ENCODE peak calls at places on chromosomes 7 and 10, in nine cellular contexts. W is colonic mucosa, D is heart left ventricle, S is tibial nerve, C is HFFc6, I is endodermal cell, N is cardiac muscle cell, Y is left lung, R is right atrium auricular region. Q is an unnamed sample.

GRCh38 chr10:124350806-124351205 is 67.9 kb downstream of the OAT start:
- DNase-seq in C (no peak), D (no peak), Y (no peak), R (no peak), I (peak), S (no peak), N (no peak), W (no peak), Q (no peak)

GRCh38 chr10:133336131-133337078 is at the start of gene CALY:
- DNase-seq in W (no peak), N (no peak), Y (peak), D (peak), I (peak), S (no peak), C (no peak), R (no peak), Q (peak)

GRCh38 chr7:79403879-79404278 is 49.6 kb downstream of the MAGI2 start:
- DNase-seq in C (no peak), S (no peak), D (no peak), I (no peak), Y (no peak), W (no peak), R (no peak), N (no peak), Q (no peak)

GRCh38 chr7:129748710-129749109 is 137.2 kb downstream of the NRF1 start:
- DNase-seq in I (no peak), N (peak), D (no peak), S (no peak), Y (no peak), C (no peak), W (no peak), R (no peak), Q (no peak)

GRCh38 chr10:13074562-13075451 is 25.2 kb upstream of the OPTN start:
- DNase-seq in N (peak), R (peak), I (peak), C (peak), S (no peak), D (peak), W (peak), Y (peak), Q (peak)

GRCh38 chr7:65731562-65732035 is 141.3 kb upstream of the VKORC1L1 start:
- DNase-seq in N (peak), Y (peak), R (no peak), W (no peak), S (no peak), I (peak), C (no peak), D (no peak), Q (peak)

GRCh38 chr10:13990392-13990805 is 340.3 kb downstream of the FRMD4A start:
- DNase-seq in I (no peak), D (peak), C (no peak), S (no peak), N (peak), Y (no peak), R (no peak), W (no peak), Q (peak)

GRCh38 chr7:80770675-80771081 is 132.2 kb downstream of the CD36 start:
- DNase-seq in S (no peak), R (no peak), Y (no peak), N (no peak), D (no peak), C (no peak), I (no peak), W (no peak), Q (no peak)

GRCh38 chr7:150959739-150960734 is 18.1 kb downstream of the KCNH2 start:
- DNase-seq in W (no peak), C (no peak), I (no peak), D (peak), N (peak), S (no peak), R (no peak), Y (peak), Q (no peak)

GRCh38 chr10:95447733-95448132 is 113.4 kb downstream of the SORBS1 start:
- DNase-seq in I (no peak), Y (no peak), C (no peak), S (no peak), N (peak), R (no peak), D (no peak), W (no peak), Q (no peak)

GRCh38 chr7:6652446-6653011 is 15.4 kb downstream of the ZNF316 start:
- DNase-seq in N (no peak), I (peak), C (no peak), D (no peak), W (no peak), Y (peak), S (no peak), R (no peak), Q (no peak)

GRCh38 chr7:115097175-115097671 is 175.3 kb downstream of the MDFIC start:
- DNase-seq in I (no peak), C (peak), R (no peak), D (no peak), W (no peak), S (no peak), Y (no peak), N (peak), Q (no peak)

GRCh38 chr10:95480901-95481491 is 80.2 kb downstream of the SORBS1 start:
- DNase-seq in C (no peak), N (no peak), S (no peak), W (no peak), Y (no peak), D (no peak), I (peak), R (no peak), Q (no peak)

GRCh38 chr7:36115448-36116321 is 37.4 kb upstream of the EEPD1 start:
- DNase-seq in Y (peak), W (peak), I (no peak), S (no peak), C (peak), D (peak), N (peak), R (peak), Q (no peak)

GRCh38 chr7:16066805-16067459 is 354.4 kb downstream of the CRPPA start:
- DNase-seq in W (no peak), I (no peak), Y (no peak), D (no peak), S (no peak), R (no peak), N (peak), C (no peak), Q (no peak)

GRCh38 chr10:74967850-74968620 is 141.6 kb downstream of the KAT6B start:
- DNase-seq in R (no peak), C (no peak), W (no peak), Y (no peak), I (no peak), D (no peak), N (no peak), S (no peak), Q (no peak)

GRCh38 chr10:102344067-102344466 is 51.4 kb upstream of the NFKB2 start:
- DNase-seq in C (peak), Y (no peak), S (no peak), D (no peak), N (peak), I (no peak), R (no peak), W (no peak), Q (no peak)

GRCh38 chr7:42972703-42973500 is 40.7 kb downstream of the MRPL32 start:
- DNase-seq in W (peak), C (peak), D (no peak), N (peak), S (peak), I (no peak), Y (no peak), R (peak), Q (no peak)

GRCh38 chr7:87875151-87876039 is 765 bp downstream of the SLC25A40 start:
- DNase-seq in R (no peak), N (no peak), W (peak), Y (peak), D (peak), S (no peak), C (no peak), I (no peak), Q (no peak)

GRCh38 chr10:116663342-116663741 is 42.6 kb downstream of the PNLIPRP2 start:
- DNase-seq in S (no peak), W (no peak), C (no peak), N (no peak), I (no peak), R (peak), D (no peak), Y (no peak), Q (no peak)

GRCh38 chr7:2781636-2782035 is 62.5 kb downstream of the GNA12 start:
- DNase-seq in Y (no peak), I (no peak), D (no peak), R (no peak), C (no peak), S (no peak), N (peak), W (no peak), Q (no peak)

GRCh38 chr7:133155121-133155520 is 73.2 kb upstream of the CHCHD3 start:
- DNase-seq in R (no peak), D (no peak), C (no peak), I (no peak), S (no peak), N (peak), W (no peak), Y (no peak), Q (no peak)

GRCh38 chr10:70762441-70763177 is 22.6 kb downstream of the TBATA start:
- DNase-seq in N (no peak), D (no peak), C (no peak), S (no peak), W (no peak), Y (no peak), R (no peak), I (no peak), Q (no peak)

GRCh38 chr10:24331457-24331856 is 122.5 kb downstream of the KIAA1217 start:
- DNase-seq in R (no peak), D (peak), Y (no peak), N (peak), S (peak), W (peak), C (no peak), I (no peak), Q (no peak)

GRCh38 chr7:1818581-1819200 is 148.6 kb downstream of the ELFN1 start:
- DNase-seq in W (no peak), R (peak), Y (no peak), S (no peak), I (peak), D (no peak), C (no peak), N (no peak), Q (no peak)

GRCh38 chr10:113982745-113983144 is 60.9 kb upstream of the ADRB1 start:
- DNase-seq in D (no peak), N (no peak), R (no peak), Y (no peak), W (no peak), I (no peak), C (no peak), S (no peak), Q (no peak)

GRCh38 chr7:98228801-98229200 is 17.6 kb downstream of the BHLHA15 start:
- DNase-seq in N (no peak), W (no peak), C (no peak), Y (peak), S (no peak), D (no peak), I (no peak), R (no peak), Q (no peak)

GRCh38 chr7:148664319-148664718 is 34.4 kb upstream of the CUL1 start:
- DNase-seq in S (peak), I (no peak), N (peak), Y (no peak), C (no peak), D (peak), R (peak), W (no peak), Q (no peak)

GRCh38 chr10:22379059-22379458 is 33.8 kb downstream of the SPAG6 start:
- DNase-seq in D (no peak), Y (no peak), C (no peak), N (no peak), W (no peak), I (no peak), S (no peak), R (no peak), Q (no peak)

GRCh38 chr7:155001756-155002410 is 1.0 kb downstream of the PAXIP1 start:
- DNase-seq in D (no peak), N (peak), R (no peak), W (no peak), C (peak), S (no peak), Y (no peak), I (no peak), Q (no peak)

GRCh38 chr10:116287906-116288501 is 15.0 kb upstream of the GFRA1 start:
- DNase-seq in D (no peak), N (peak), C (peak), S (no peak), W (peak), R (no peak), I (peak), Y (no peak), Q (peak)

GRCh38 chr7:120873367-120873766 is 15.4 kb upstream of the TSPAN12 start:
- DNase-seq in C (no peak), S (no peak), W (no peak), D (no peak), I (no peak), N (no peak), R (no peak), Y (no peak), Q (no peak)

GRCh38 chr7:99030951-99031350 is 113.0 kb downstream of the SMURF1 start:
- DNase-seq in S (no peak), C (no peak), Y (no peak), N (no peak), W (no peak), D (peak), R (peak), I (no peak), Q (no peak)

GRCh38 chr7:121083790-121084251 is 95.3 kb downstream of the CPED1 start:
- DNase-seq in D (no peak), C (peak), R (no peak), Y (no peak), I (no peak), S (no peak), N (no peak), W (no peak), Q (no peak)

GRCh38 chr7:16836481-16836880 is 31.7 kb upstream of the AGR2 start:
- DNase-seq in R (no peak), N (no peak), C (no peak), Y (no peak), W (no peak), D (no peak), I (no peak), S (no peak), Q (no peak)

GRCh38 chr7:137411446-137411845 is 67.9 kb upstream of the PTN start:
- DNase-seq in W (no peak), C (no peak), I (no peak), S (no peak), N (no peak), D (no peak), Y (no peak), R (no peak), Q (no peak)

DNA sequence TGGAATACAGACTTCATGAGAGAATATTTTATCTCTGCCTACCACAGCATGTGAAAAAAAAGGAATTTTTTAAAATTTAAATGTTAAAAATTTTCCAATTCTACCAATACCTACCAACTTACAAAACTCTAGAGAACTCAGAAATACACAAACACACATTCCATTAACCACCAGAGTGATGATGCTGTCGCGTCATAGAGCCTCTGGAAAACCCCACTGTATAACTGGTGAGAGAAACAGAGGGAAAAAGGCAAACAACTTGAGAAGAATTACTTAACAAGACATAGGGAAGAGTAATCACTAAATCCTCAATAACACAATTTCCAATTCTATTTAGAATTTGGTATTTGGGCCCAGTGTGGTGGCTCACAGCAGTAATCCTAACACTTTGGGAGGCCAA is 6.2 kb upstream of the SPOCK2 start:
- DNase-seq in Y (no peak), R (no peak), N (no peak), D (no peak), S (no peak), C (no peak), I (no peak), W (no peak), Q (no peak)
- TF ChIP-seq CTCF in Y (no peak), R (no peak), N (no peak), D (no peak), S (no peak), C (no peak), I (no peak), W (no peak), Q (no peak)

GRCh38 chr10:78520737-78521430 is 487.2 kb downstream of the RPS24 start:
- DNase-seq in D (no peak), C (peak), R (no peak), W (peak), Y (no peak), N (peak), S (no peak), I (peak), Q (peak)
- TF ChIP-seq CTCF in D (no peak), C (peak), R (no peak), W (peak), Y (no peak), N (peak), S (no peak), I (peak), Q (peak)

DNA sequence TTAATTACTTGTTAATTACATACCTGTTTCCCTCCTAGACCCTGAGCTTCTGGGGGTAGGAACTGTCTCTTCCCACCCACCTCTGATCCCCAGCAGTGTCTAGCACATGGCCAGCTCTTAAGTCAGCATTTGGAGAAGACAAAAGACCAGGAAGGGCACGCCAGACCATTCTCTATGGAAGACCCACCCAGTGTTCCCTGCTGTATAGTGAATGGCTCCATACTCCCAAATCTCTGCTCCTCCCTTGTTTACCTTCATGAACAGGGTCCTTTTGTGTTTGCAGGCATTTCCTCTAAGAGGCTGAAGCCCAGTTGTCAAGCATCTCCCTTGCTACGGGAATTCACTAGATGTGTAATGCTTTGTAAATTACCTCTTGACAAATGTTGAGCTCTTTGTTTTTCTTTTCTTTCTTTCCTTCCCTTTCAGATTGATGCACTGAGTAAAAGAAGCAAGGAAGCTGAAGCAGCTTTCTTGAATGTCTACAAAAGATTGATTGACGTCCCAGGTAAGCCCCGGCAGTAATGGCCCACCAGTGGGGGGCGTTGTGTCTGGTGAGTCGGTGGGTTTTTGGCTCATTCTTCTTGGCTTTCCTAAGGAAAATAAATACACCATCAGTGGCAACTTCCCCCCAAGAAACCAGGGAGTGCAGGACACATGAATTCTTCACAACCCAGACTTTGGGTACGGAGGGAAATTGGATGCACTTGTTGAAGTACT is 216.6 kb upstream of the SH2B2 start:
- DNase-seq in W (no peak), S (no peak), N (no peak), Y (no peak), R (peak), C (no peak), D (no peak), I (no peak), Q (no peak)
- TF ChIP-seq CTCF in W (no peak), S (no peak), N (no peak), Y (no peak), R (no peak), C (peak), D (no peak), I (peak), Q (peak)

GRCh38 chr10:110847351-110847750 is 24.4 kb upstream of the PDCD4 start:
- DNase-seq in S (no peak), N (no peak), C (no peak), I (no peak), R (no peak), D (no peak), W (no peak), Y (no peak), Q (no peak)

GRCh38 chr10:110845756-110846620 is 25.7 kb upstream of the PDCD4 start:
- DNase-seq in D (no peak), I (no peak), N (no peak), W (peak), Y (no peak), C (no peak), S (no peak), R (no peak), Q (no peak)

GRCh38 chr10:110843796-110844616 is 27.7 kb upstream of the PDCD4 start:
- DNase-seq in S (no peak), D (no peak), I (no peak), W (peak), C (no peak), Y (no peak), N (no peak), R (no peak), Q (no peak)

GRCh38 chr10:110844617-110844881 is 27.2 kb upstream of the PDCD4 start:
- DNase-seq in R (no peak), D (no peak), N (no peak), S (no peak), W (no peak), C (no peak), Y (no peak), I (no peak), Q (no peak)

DNA sequence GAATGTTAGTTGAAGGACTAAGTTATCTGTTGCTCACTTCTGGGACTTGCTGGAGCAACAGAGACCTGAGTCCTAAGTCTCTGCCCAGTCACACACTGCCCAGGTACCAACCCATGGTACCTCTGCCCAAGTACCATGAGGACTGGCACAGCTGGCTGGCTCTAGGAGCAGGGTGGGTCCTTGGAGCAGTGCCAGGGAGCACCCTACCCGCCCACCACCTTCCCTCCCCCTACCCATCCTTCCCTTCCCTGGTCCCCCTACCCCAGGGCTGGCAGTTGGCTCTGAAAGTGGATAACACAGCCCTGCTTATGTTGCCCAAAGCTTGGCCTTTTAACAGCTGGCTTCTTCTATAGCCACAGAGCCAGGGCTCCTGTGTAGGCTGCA is 26.4 kb upstream of the PDCD4 start:
- DNase-seq in C (no peak), S (no peak), N (no peak), Y (no peak), R (no peak), I (no peak), D (no peak), W (no peak), Q (no peak)
- TF ChIP-seq CTCF in C (no peak), S (no peak), N (no peak), Y (no peak), R (no peak), I (no peak), D (no peak), W (no peak), Q (no peak)

GRCh38 chr10:76632158-76633051 is 1005.2 kb downstream of the KCNMA1 start:
- DNase-seq in D (peak), C (no peak), R (no peak), I (peak), N (no peak), Y (no peak), S (no peak), W (peak), Q (peak)
- TF ChIP-seq CTCF in D (peak), C (peak), R (peak), I (peak), N (peak), Y (no peak), S (no peak), W (peak), Q (no peak)